ENCODE peak calls at places on chromosomes 3 and 15, in five cellular contexts. C is foreskin fibroblast, H is Panc1, R is uterus, D is left ventricle myocardium inferior. Q is an unnamed sample.

GRCh38 chr3:70728311-70728710 is 415.9 kb upstream of the MDFIC2 start:
- DNase-seq in R (no peak), D (no peak), C (peak; percentile 46), H (no peak), Q (no peak)

GRCh38 chr15:92809880-92810361 is 90.2 kb upstream of the CHD2 start:
- DNase-seq in H (no peak), R (no peak), C (no peak), D (no peak), Q (no peak)

GRCh38 chr15:67178569-67179210 is 75.8 kb downstream of the AAGAB start:
- DNase-seq in C (peak; percentile 95), R (no peak), D (no peak), H (peak; percentile 81), Q (no peak)

GRCh38 chr3:74057169-74057568 is 432.4 kb upstream of the PDZRN3 start:
- DNase-seq in H (no peak), D (no peak), R (no peak), C (no peak), Q (no peak)

GRCh38 chr3:194686816-194687637 is 1.3 kb downstream of the FAM43A start:
- DNase-seq in R (peak; percentile 61), C (peak; percentile 57), D (peak; percentile 73), H (no peak), Q (peak; percentile 90)

GRCh38 chr3:50652709-50653108 is 22.0 kb upstream of the DOCK3 start:
- DNase-seq in H (no peak), C (no peak), R (no peak), D (peak; percentile 49), Q (no peak)

GRCh38 chr3:135325096-135325495 is 530.0 kb downstream of the EPHB1 start:
- DNase-seq in D (no peak), R (no peak), H (no peak), C (no peak), Q (no peak)

GRCh38 chr3:140296796-140297352 is 361.9 kb downstream of the CLSTN2 start:
- DNase-seq in H (no peak), R (no peak), C (peak; percentile 40), D (no peak), Q (no peak)

GRCh38 chr15:33292718-33293307 is 18.0 kb upstream of the RYR3 start:
- DNase-seq in R (peak; percentile 21), H (peak; percentile 32), C (peak; percentile 30), D (no peak), Q (peak; percentile 30)

GRCh38 chr3:45409369-45409768 is 21.0 kb downstream of the LARS2 start:
- DNase-seq in C (no peak), H (no peak), R (no peak), D (no peak), Q (no peak)

GRCh38 chr15:68309024-68309423 is 31.5 kb downstream of the FEM1B start:
- DNase-seq in R (no peak), D (no peak), H (no peak), C (no peak), Q (no peak)

GRCh38 chr15:75809986-75810750 is 33.1 kb upstream of the UBE2Q2 start:
- DNase-seq in H (peak; percentile 20), D (no peak), C (no peak), R (no peak), Q (no peak)

GRCh38 chr3:32455609-32456428 is 46.8 kb downstream of the CMTM6 start:
- DNase-seq in H (no peak), C (no peak), R (no peak), D (no peak), Q (no peak)

GRCh38 chr15:76222159-76222558 is 89.1 kb downstream of the ETFA start:
- DNase-seq in H (no peak), D (no peak), R (no peak), C (no peak), Q (no peak)

GRCh38 chr15:98667521-98668179 is 19.3 kb downstream of the IGF1R start:
- DNase-seq in R (no peak), H (no peak), D (no peak), C (no peak), Q (no peak)

GRCh38 chr15:56243774-56244236 is at the start of gene RFX7:
- DNase-seq in C (peak; percentile 76), H (no peak), R (peak; percentile 72), D (peak; percentile 77), Q (no peak)

GRCh38 chr3:153290278-153291015 is 128.4 kb downstream of the RAP2B start:
- DNase-seq in H (no peak), R (no peak), D (no peak), C (no peak), Q (no peak)

GRCh38 chr3:153442386-153442785 is 280.4 kb downstream of the RAP2B start:
- DNase-seq in R (no peak), C (peak; percentile 6), H (no peak), D (no peak), Q (no peak)

GRCh38 chr3:156388469-156389150 is 166.3 kb downstream of the SSR3 start:
- DNase-seq in H (no peak), D (peak; percentile 40), C (peak; percentile 96), R (no peak), Q (no peak)

GRCh38 chr15:88274534-88275460 is 18.3 kb upstream of the NTRK3 start:
- DNase-seq in C (peak; percentile 26), H (peak; percentile 41), D (peak; percentile 32), R (peak; percentile 71), Q (peak; percentile 91)

GRCh38 chr3:142947352-142947751 is 16.1 kb downstream of the PAQR9 start:
- DNase-seq in D (no peak), C (no peak), R (no peak), H (no peak), Q (no peak)

GRCh38 chr3:28700728-28701127 is 352.1 kb upstream of the AZI2 start:
- DNase-seq in D (no peak), C (no peak), R (no peak), H (no peak), Q (no peak)

GRCh38 chr3:159948423-159949140 is 40.1 kb upstream of the IL12A start:
- DNase-seq in D (no peak), R (no peak), H (no peak), C (peak; percentile 62), Q (no peak)

GRCh38 chr15:44593042-44593736 is 56.2 kb downstream of the EIF3J start:
- DNase-seq in D (no peak), R (no peak), H (no peak), C (no peak), Q (no peak)

GRCh38 chr3:181105636-181106035 is 116.1 kb upstream of the DNAJC19 start:
- DNase-seq in C (no peak), D (no peak), R (no peak), H (no peak), Q (no peak)

GRCh38 chr3:136042608-136043221 is 77.2 kb downstream of the PPP2R3A start:
- DNase-seq in H (peak; percentile 15), D (no peak), C (peak; percentile 31), R (no peak), Q (no peak)

GRCh38 chr3:195385526-195385925 is 57.3 kb downstream of the ACAP2 start:
- DNase-seq in R (no peak), D (no peak), C (peak; percentile 2), H (no peak), Q (no peak)

GRCh38 chr15:55764398-55764797 is 21.4 kb upstream of the PRTG start:
- DNase-seq in D (no peak), C (no peak), H (no peak), R (no peak), Q (no peak)

GRCh38 chr3:21747376-21747775 is 3.6 kb downstream of the ZNF385D start:
- DNase-seq in H (no peak), R (no peak), D (no peak), C (peak; percentile 26), Q (no peak)

GRCh38 chr3:28856796-28857195 is 424.1 kb upstream of the RBMS3 start:
- DNase-seq in R (no peak), C (no peak), H (no peak), D (no peak), Q (no peak)

GRCh38 chr15:84816694-84817460 is at the start of gene ALPK3:
- DNase-seq in R (peak; percentile 26), D (peak; percentile 77), C (no peak), H (no peak), Q (no peak)
- H3K4me3 ChIP-seq in R (no peak within 1 kb of the TSS), D (peak within 1 kb of the TSS; percentile 73), C (no peak within 1 kb of the TSS), H (no peak within 1 kb of the TSS), Q (no peak within 1 kb of the TSS)

GRCh38 chr15:65044724-65045481 is at the start of gene SLC51B:
- DNase-seq in D (peak; percentile 72), C (peak; percentile 42), H (no peak), R (no peak), Q (peak; percentile 34)
- H3K4me3 ChIP-seq in D (no peak within 1 kb of the TSS), C (no peak within 1 kb of the TSS), H (no peak within 1 kb of the TSS), R (no peak within 1 kb of the TSS), Q (no peak within 1 kb of the TSS)

DNA sequence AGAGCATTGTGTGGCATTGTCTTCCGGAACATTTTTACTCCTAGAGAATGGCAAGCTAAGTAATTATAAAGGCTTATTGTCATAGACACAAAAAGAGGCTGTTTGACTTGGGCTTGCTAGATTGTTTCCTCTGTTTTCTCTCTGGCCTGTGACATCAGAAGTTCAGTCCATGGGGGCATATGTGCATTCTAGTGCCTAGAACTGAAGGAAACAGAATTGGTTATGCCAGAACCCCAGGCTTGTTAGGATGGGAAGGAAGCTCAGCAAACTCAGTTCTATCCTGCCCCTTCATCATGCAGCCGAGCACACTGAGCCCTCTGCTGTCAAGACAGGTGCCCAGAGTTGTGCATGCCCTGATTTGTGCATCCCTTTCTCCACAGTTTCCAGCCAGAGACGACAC is 131.3 kb downstream of the PDE8A start:
- DNase-seq in H (no peak), C (no peak), R (no peak), D (no peak), Q (no peak)
- H3K4me3 ChIP-seq in H (no peak overlapping the region), C (no peak overlapping the region), R (no peak overlapping the region), D (no peak overlapping the region), Q (no peak overlapping the region)

GRCh38 chr3:52455283-52456168 is at the start of gene NISCH:
- DNase-seq in D (peak; percentile 93), H (no peak), C (peak; percentile 71), R (peak; percentile 90), Q (peak; percentile 98)

GRCh38 chr3:52454938-52455282 is 494 bp upstream of the NISCH start:
- DNase-seq in C (no peak), R (no peak), D (no peak), H (no peak), Q (no peak)

GRCh38 chr3:52453496-52454234 is at the start of gene TNNC1:
- DNase-seq in C (no peak), R (no peak), D (peak; percentile 70), H (no peak), Q (no peak)

GRCh38 chr3:52452570-52453221 is 1.1 kb downstream of the TNNC1 start:
- DNase-seq in H (no peak), R (no peak), D (peak; percentile 81), C (no peak), Q (no peak)

DNA sequence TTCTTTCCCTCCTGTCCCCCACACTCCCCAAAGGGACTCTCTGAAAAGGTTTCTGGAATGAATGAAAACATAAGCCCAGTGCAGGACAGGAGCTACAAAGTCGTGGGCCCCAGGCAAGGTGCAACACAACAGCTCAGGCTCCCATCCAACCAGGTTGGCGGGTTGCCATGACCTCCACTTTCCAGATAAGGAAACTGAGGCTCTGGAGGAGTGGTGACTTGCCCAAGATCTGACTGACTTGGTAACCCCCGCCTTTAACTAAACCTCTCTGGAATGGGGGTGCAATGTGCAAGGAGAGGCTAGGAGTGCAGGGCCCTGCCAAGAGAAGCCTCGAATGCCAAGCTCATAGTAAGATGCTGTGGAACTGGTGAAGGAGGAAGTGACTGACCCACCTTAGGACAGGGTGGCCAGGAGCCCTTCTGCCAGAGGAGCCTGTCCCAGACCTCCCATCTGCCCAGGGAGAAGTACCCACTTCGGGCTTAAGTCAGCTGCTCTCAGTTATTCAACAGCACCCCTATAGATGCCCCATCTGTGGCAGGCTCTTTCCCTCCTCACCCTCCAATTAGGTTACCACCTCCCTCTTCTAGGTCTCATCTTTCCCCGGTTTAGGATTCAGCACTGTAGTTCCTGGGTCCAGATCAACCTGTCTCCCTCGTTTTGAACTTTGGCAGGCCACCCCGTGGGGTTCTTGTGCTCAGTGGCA is 545 bp upstream of the TNNC1 start:
- DNase-seq in R (no peak), D (peak; percentile 56), H (no peak), C (no peak), Q (no peak)
- H3K4me3 ChIP-seq in R (peak overlapping the region; percentile 97), D (peak overlapping the region; percentile 86), H (peak overlapping the region; percentile 68), C (peak overlapping the region; percentile 90), Q (no peak overlapping the region)

Q was measured in lower leg skin.